ENCODE peak calls at places on chromosomes 5 and 9, in four cellular contexts. One of them, this sample, is unnamed.

GRCh38 chr5:170907758-170908157 is 45.9 kb downstream of the RANBP17 start:
- DNase-seq in CD4-positive, CD25-positive, alpha-beta regulatory T cell: no peak
- DNase-seq in tibial artery: no peak
- DNase-seq in mammary epithelial cell: peak; percentile 59
- DNase-seq in this sample: no peak

GRCh38 chr9:88746029-88746743 is 211.2 kb downstream of the NXNL2 start:
- DNase-seq in mammary epithelial cell: no peak
- DNase-seq in tibial artery: peak; percentile 46
- DNase-seq in CD4-positive, CD25-positive, alpha-beta regulatory T cell: no peak
- DNase-seq in this sample: no peak

GRCh38 chr5:169071-169727 is 22.1 kb upstream of the LRRC14B start:
- DNase-seq in tibial artery: peak; percentile 43
- DNase-seq in CD4-positive, CD25-positive, alpha-beta regulatory T cell: no peak
- DNase-seq in mammary epithelial cell: no peak
- DNase-seq in this sample: no peak

GRCh38 chr5:100175346-100175745 is 359.8 kb upstream of the FAM174A start:
- DNase-seq in tibial artery: no peak
- DNase-seq in CD4-positive, CD25-positive, alpha-beta regulatory T cell: no peak
- DNase-seq in mammary epithelial cell: no peak
- DNase-seq in this sample: no peak

GRCh38 chr9:97786341-97786740 is 66.7 kb upstream of the FOXE1 start:
- DNase-seq in mammary epithelial cell: no peak
- DNase-seq in CD4-positive, CD25-positive, alpha-beta regulatory T cell: no peak
- DNase-seq in tibial artery: no peak
- DNase-seq in this sample: no peak

GRCh38 chr5:58259685-58260152 is 200.2 kb downstream of the PLK2 start:
- DNase-seq in tibial artery: no peak
- DNase-seq in CD4-positive, CD25-positive, alpha-beta regulatory T cell: no peak
- DNase-seq in mammary epithelial cell: peak; percentile 99
- DNase-seq in this sample: no peak

GRCh38 chr5:26761040-26761439 is 277.3 kb downstream of the CDH9 start:
- DNase-seq in CD4-positive, CD25-positive, alpha-beta regulatory T cell: no peak
- DNase-seq in mammary epithelial cell: no peak
- DNase-seq in tibial artery: no peak
- DNase-seq in this sample: peak; percentile 30

GRCh38 chr5:154276932-154277331 is 86.4 kb downstream of the GALNT10 start:
- DNase-seq in tibial artery: peak; percentile 82
- DNase-seq in mammary epithelial cell: peak; percentile 25
- DNase-seq in CD4-positive, CD25-positive, alpha-beta regulatory T cell: no peak
- DNase-seq in this sample: no peak

GRCh38 chr5:135185461-135186075 is 151.5 kb upstream of the PITX1 start:
- DNase-seq in CD4-positive, CD25-positive, alpha-beta regulatory T cell: peak; percentile 31
- DNase-seq in mammary epithelial cell: peak; percentile 39
- DNase-seq in tibial artery: no peak
- DNase-seq in this sample: peak; percentile 20

GRCh38 chr5:82635561-82636288 is 357.6 kb upstream of the RPS23 start:
- DNase-seq in tibial artery: no peak
- DNase-seq in CD4-positive, CD25-positive, alpha-beta regulatory T cell: no peak
- DNase-seq in mammary epithelial cell: peak; percentile 93
- DNase-seq in this sample: no peak

GRCh38 chr9:70535546-70536323 is 121.3 kb upstream of the KLF9 start:
- DNase-seq in CD4-positive, CD25-positive, alpha-beta regulatory T cell: no peak
- DNase-seq in mammary epithelial cell: peak; percentile 9
- DNase-seq in tibial artery: no peak
- DNase-seq in this sample: no peak

GRCh38 chr9:36764364-36765076 is 191.8 kb downstream of the MELK start:
- DNase-seq in mammary epithelial cell: no peak
- DNase-seq in tibial artery: no peak
- DNase-seq in CD4-positive, CD25-positive, alpha-beta regulatory T cell: no peak
- DNase-seq in this sample: no peak

GRCh38 chr9:123584202-123585176 is 228.5 kb downstream of the CRB2 start:
- DNase-seq in mammary epithelial cell: no peak
- DNase-seq in tibial artery: no peak
- DNase-seq in CD4-positive, CD25-positive, alpha-beta regulatory T cell: no peak
- DNase-seq in this sample: no peak

GRCh38 chr5:172425402-172425801 is 28.9 kb downstream of the SH3PXD2B start:
- DNase-seq in CD4-positive, CD25-positive, alpha-beta regulatory T cell: no peak
- DNase-seq in mammary epithelial cell: no peak
- DNase-seq in tibial artery: no peak
- DNase-seq in this sample: no peak

GRCh38 chr9:95459218-95459617 is 57.6 kb downstream of the PTCH1 start:
- DNase-seq in tibial artery: no peak
- DNase-seq in mammary epithelial cell: no peak
- DNase-seq in CD4-positive, CD25-positive, alpha-beta regulatory T cell: no peak
- DNase-seq in this sample: no peak

GRCh38 chr9:95459867-95460626 is 56.7 kb downstream of the PTCH1 start:
- DNase-seq in tibial artery: no peak
- DNase-seq in CD4-positive, CD25-positive, alpha-beta regulatory T cell: no peak
- DNase-seq in mammary epithelial cell: no peak
- DNase-seq in this sample: no peak

GRCh38 chr9:95455714-95456113 is 61.1 kb downstream of the PTCH1 start:
- DNase-seq in mammary epithelial cell: no peak
- DNase-seq in tibial artery: no peak
- DNase-seq in CD4-positive, CD25-positive, alpha-beta regulatory T cell: no peak
- DNase-seq in this sample: no peak

GRCh38 chr9:95458666-95459065 is 58.1 kb downstream of the PTCH1 start:
- DNase-seq in mammary epithelial cell: no peak
- DNase-seq in tibial artery: no peak
- DNase-seq in CD4-positive, CD25-positive, alpha-beta regulatory T cell: no peak
- DNase-seq in this sample: peak; percentile 69

DNA sequence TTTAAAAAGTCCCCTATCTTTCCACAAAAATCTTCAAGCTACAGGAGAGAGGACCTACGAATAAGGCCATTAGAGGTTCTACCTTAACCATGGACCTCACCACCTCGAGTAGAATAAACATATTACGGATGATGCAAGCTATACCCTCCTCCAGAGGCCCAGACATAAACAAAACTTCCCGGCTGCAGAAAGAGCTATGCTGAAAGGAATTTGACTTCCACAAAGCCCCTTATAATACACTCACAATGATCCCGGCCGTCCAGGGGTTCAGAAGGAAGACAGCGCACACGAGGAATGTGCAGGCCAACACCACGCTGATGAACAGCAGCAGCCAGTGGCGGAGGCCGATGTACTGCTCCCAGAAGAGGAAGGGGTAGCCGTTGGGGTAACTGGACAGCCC is 59.0 kb downstream of the PTCH1 start:
- DNase-seq in CD4-positive, CD25-positive, alpha-beta regulatory T cell: no peak
- DNase-seq in mammary epithelial cell: no peak
- DNase-seq in tibial artery: no peak
- DNase-seq in this sample: peak; percentile 61
- H3K4me3 ChIP-seq in CD4-positive, CD25-positive, alpha-beta regulatory T cell: no peak overlapping the region
- H3K4me3 ChIP-seq in mammary epithelial cell: no peak overlapping the region
- H3K4me3 ChIP-seq in tibial artery: no peak overlapping the region
- H3K4me3 ChIP-seq in this sample: no peak overlapping the region

GRCh38 chr9:124593080-124594058 is 86.2 kb upstream of the NR5A1 start:
- DNase-seq in CD4-positive, CD25-positive, alpha-beta regulatory T cell: no peak
- DNase-seq in tibial artery: no peak
- DNase-seq in mammary epithelial cell: no peak
- DNase-seq in this sample: peak; percentile 86
- H3K4me1 ChIP-seq in CD4-positive, CD25-positive, alpha-beta regulatory T cell: no peaks in the 10 kb centered on the region
- H3K4me1 ChIP-seq in tibial artery: no peaks in the 10 kb centered on the region
- H3K4me1 ChIP-seq in mammary epithelial cell: no peaks in the 10 kb centered on the region
- H3K4me1 ChIP-seq in this sample: peaks cover 48% of the 10 kb centered on the region

DNA sequence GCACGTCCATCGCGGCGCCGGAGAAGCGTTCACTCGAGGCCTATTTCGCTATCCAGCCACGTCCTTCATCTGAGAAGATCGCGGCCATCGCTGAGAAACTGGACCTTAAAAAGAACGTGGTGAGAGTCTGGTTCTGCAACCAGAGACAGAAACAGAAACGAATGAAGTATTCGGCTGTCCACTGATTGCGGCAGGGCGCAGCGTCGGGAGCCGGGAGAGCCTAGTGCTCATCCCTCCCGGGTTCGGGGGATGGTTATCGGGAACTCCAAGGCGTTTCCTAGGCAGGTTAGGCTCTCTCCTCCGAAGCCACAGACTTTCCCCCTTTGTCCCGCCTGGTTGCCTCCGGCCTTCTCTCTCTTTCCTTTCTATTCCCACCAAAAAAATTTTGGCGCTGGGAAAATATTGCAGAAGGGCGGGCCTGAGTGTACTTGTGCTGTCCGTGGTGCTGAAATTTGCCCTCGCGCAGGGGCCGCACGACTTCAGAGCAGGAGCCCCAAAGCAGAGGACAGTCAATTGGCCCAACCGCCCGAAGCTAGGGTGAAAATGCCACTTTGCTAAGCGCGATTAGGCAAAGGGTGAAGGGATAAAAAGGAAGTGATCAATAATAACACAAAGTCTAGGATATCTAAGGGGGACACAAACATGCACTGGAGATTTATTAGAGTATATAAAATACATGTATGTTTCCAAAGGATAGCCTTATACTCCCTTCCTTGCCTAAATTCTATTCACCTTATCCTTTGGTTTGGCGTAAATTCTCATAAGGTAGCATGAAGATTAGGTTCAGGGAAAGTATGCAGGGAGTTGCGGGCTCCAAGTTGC is 1.8 kb downstream of the POU4F3 start:
- DNase-seq in tibial artery: peak; percentile 61
- DNase-seq in CD4-positive, CD25-positive, alpha-beta regulatory T cell: peak; percentile 37
- DNase-seq in mammary epithelial cell: peak; percentile 42
- DNase-seq in this sample: peak; percentile 81
- H3K4me3 ChIP-seq in tibial artery: peak overlapping the region; percentile 37
- H3K4me3 ChIP-seq in CD4-positive, CD25-positive, alpha-beta regulatory T cell: no peak overlapping the region
- H3K4me3 ChIP-seq in mammary epithelial cell: no peak overlapping the region
- H3K4me3 ChIP-seq in this sample: no peak overlapping the region

GRCh38 chr5:14172149-14172795 is 29.1 kb downstream of the TRIO start:
- DNase-seq in CD4-positive, CD25-positive, alpha-beta regulatory T cell: peak; percentile 3
- DNase-seq in mammary epithelial cell: no peak
- DNase-seq in tibial artery: no peak
- DNase-seq in this sample: no peak

GRCh38 chr5:14171621-14172020 is 28.5 kb downstream of the TRIO start:
- DNase-seq in mammary epithelial cell: no peak
- DNase-seq in CD4-positive, CD25-positive, alpha-beta regulatory T cell: no peak
- DNase-seq in tibial artery: no peak
- DNase-seq in this sample: no peak

GRCh38 chr5:14173419-14174234 is 30.5 kb downstream of the TRIO start:
- DNase-seq in mammary epithelial cell: no peak
- DNase-seq in CD4-positive, CD25-positive, alpha-beta regulatory T cell: no peak
- DNase-seq in tibial artery: no peak
- DNase-seq in this sample: no peak

GRCh38 chr5:14168793-14169262 is 25.7 kb downstream of the TRIO start:
- DNase-seq in CD4-positive, CD25-positive, alpha-beta regulatory T cell: no peak
- DNase-seq in tibial artery: no peak
- DNase-seq in mammary epithelial cell: no peak
- DNase-seq in this sample: peak; percentile 67

DNA sequence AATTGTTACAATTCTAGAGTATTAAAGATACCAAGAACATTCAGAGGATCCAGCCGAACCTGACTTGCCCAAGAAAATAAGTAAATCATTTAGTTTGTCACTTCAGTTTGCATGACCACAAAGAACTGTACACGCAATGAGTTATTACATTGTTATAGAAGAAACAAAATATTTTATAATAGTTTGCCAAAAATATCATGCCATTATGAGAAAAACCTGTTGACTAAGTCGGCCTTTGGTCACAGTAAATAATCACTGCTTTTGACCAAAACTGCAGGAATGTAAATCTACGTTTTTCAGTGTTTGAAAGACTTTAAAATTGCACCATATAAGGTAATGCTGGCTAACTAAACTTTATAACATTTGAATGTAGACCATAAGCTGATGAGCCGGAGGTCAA is 27.9 kb downstream of the TRIO start:
- DNase-seq in mammary epithelial cell: no peak
- DNase-seq in CD4-positive, CD25-positive, alpha-beta regulatory T cell: no peak
- DNase-seq in tibial artery: no peak
- DNase-seq in this sample: no peak
- H3K4me1 ChIP-seq in mammary epithelial cell: peaks cover 60% of the 10 kb centered on the region
- H3K4me1 ChIP-seq in CD4-positive, CD25-positive, alpha-beta regulatory T cell: no peaks in the 10 kb centered on the region
- H3K4me1 ChIP-seq in tibial artery: peaks cover 62% of the 10 kb centered on the region
- H3K4me1 ChIP-seq in this sample: peaks cover 31% of the 10 kb centered on the region

GRCh38 chr5:173968154-173968553 is 20.8 kb upstream of the C5orf47 start:
- DNase-seq in tibial artery: no peak
- DNase-seq in CD4-positive, CD25-positive, alpha-beta regulatory T cell: no peak
- DNase-seq in mammary epithelial cell: no peak
- DNase-seq in this sample: no peak

GRCh38 chr5:173963107-173963506 is 25.9 kb upstream of the C5orf47 start:
- DNase-seq in tibial artery: no peak
- DNase-seq in CD4-positive, CD25-positive, alpha-beta regulatory T cell: no peak
- DNase-seq in mammary epithelial cell: peak; percentile 56
- DNase-seq in this sample: no peak

GRCh38 chr5:173963867-173964429 is 25.0 kb upstream of the C5orf47 start:
- DNase-seq in tibial artery: no peak
- DNase-seq in CD4-positive, CD25-positive, alpha-beta regulatory T cell: no peak
- DNase-seq in mammary epithelial cell: peak; percentile 24
- DNase-seq in this sample: no peak

GRCh38 chr5:173962436-173962835 is 26.5 kb upstream of the C5orf47 start:
- DNase-seq in tibial artery: no peak
- DNase-seq in CD4-positive, CD25-positive, alpha-beta regulatory T cell: no peak
- DNase-seq in mammary epithelial cell: no peak
- DNase-seq in this sample: no peak

GRCh38 chr5:173964491-173964890 is 24.5 kb upstream of the C5orf47 start:
- DNase-seq in tibial artery: no peak
- DNase-seq in mammary epithelial cell: no peak
- DNase-seq in CD4-positive, CD25-positive, alpha-beta regulatory T cell: no peak
- DNase-seq in this sample: no peak
- H3K4me3 ChIP-seq in tibial artery: no peak overlapping the region
- H3K4me3 ChIP-seq in mammary epithelial cell: no peak overlapping the region
- H3K4me3 ChIP-seq in CD4-positive, CD25-positive, alpha-beta regulatory T cell: no peak overlapping the region
- H3K4me3 ChIP-seq in this sample: no peak overlapping the region

DNA sequence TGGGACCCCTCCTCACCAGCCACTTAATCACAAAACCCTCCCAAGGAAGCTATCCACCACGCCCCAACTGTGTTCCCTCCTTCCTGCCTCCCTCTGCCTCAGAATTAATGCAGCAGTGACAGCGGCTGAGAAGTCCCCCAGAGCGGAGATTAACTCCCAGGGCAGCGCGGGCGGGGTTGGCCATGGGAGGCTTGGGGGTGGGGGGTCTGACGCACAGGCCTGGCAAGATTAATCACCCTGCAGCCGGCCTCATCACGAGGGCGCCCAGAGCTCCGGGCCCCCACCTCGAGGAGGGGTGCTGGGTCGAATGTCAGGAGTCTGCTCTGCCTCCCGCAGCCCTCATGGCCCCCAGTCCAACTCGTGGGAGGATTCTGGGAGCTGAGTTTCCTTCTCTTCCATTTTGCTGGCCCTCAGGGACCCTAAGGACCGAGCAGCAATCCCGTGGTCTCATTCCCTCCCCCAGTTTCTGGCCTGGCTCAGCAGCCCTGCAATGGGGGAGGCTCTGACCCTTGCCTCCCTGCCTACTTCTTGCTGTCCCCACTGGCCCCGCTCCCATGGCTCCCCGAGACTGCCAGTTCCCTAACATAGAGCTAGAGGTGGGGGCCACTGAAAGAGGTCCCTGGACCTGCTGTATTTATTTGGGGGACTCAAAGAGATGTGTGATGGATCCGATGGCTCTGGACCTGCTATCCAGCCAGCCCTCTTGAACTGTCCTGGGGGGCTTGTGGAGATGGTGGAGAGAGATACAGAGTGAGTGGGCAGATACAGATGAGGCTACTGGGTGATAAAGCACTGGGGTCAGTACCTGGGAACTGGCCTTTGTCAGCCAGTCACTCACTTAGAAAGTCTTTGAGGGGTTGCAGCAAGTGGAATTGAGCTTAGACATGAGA is 42.5 kb downstream of the CXXC5 start:
- DNase-seq in mammary epithelial cell: no peak
- DNase-seq in tibial artery: no peak
- DNase-seq in CD4-positive, CD25-positive, alpha-beta regulatory T cell: no peak
- DNase-seq in this sample: no peak
- H3K4me1 ChIP-seq in mammary epithelial cell: no peaks in the 10 kb centered on the region
- H3K4me1 ChIP-seq in tibial artery: peaks cover 50% of the 10 kb centered on the region
- H3K4me1 ChIP-seq in CD4-positive, CD25-positive, alpha-beta regulatory T cell: no peaks in the 10 kb centered on the region
- H3K4me1 ChIP-seq in this sample: no peaks in the 10 kb centered on the region